ENCODE peak calls at places on chromosome 12, in seven cellular contexts. M is mucosa of descending colon; Z is erythroblast; I is Caki2; C is hippocampal formation; R is mucosa of gallbladder; K is activated gamma-delta T cell treated with anti-CD3 and anti-CD28 coated beads, Interleukin-2, amount 50 U/mL, for 16 hours. G is an unnamed sample.

GRCh38 chr12:53145383-53145782 is 35.1 kb upstream of the ZNF740 start:
- DNase-seq in I (no peak), Z (no peak), C (no peak), M (no peak), R (no peak), K (no peak), G (no peak)

GRCh38 chr12:126219654-126220279 is 1154.5 kb downstream of the AACS start:
- DNase-seq in K (no peak), Z (no peak), M (no peak), C (no peak), R (no peak), I (no peak), G (no peak)

GRCh38 chr12:132460571-132460970 is 29.4 kb upstream of the FBRSL1 start:
- DNase-seq in M (peak), R (no peak), Z (no peak), K (no peak), C (no peak), I (no peak), G (no peak)

GRCh38 chr12:49088932-49089330 is 5.7 kb downstream of the DHH start:
- DNase-seq in R (no peak), C (no peak), I (no peak), M (no peak), Z (no peak), K (no peak), G (no peak)

GRCh38 chr12:11513288-11513687 is 117.9 kb upstream of the PRB2 start:
- DNase-seq in I (no peak), Z (no peak), K (no peak), R (no peak), C (no peak), M (no peak), G (peak)

GRCh38 chr12:6773662-6774351 is 1.5 kb downstream of the LAG3 start:
- DNase-seq in C (no peak), M (no peak), K (peak), R (no peak), I (no peak), Z (no peak), G (no peak)

GRCh38 chr12:989751-990278 is 1.2 kb upstream of the ERC1 start:
- DNase-seq in K (no peak), I (peak), R (no peak), C (no peak), Z (peak), M (no peak), G (peak)

GRCh38 chr12:104877107-104877705 is 80.9 kb downstream of the SLC41A2 start:
- DNase-seq in R (peak), C (no peak), M (no peak), Z (peak), K (no peak), I (peak), G (peak)

GRCh38 chr12:31591308-31591901 is 469 bp upstream of the DENND5B start:
- DNase-seq in I (peak), M (no peak), R (peak), C (no peak), K (no peak), Z (peak), G (no peak)

GRCh38 chr12:53048033-53048779 is 1.7 kb upstream of the TNS2 start:
- DNase-seq in M (peak), K (no peak), Z (no peak), C (peak), R (peak), I (peak), G (no peak)

GRCh38 chr12:2396448-2396871 is 343.7 kb downstream of the CACNA1C start:
- DNase-seq in I (no peak), R (peak), K (no peak), M (no peak), Z (no peak), C (no peak), G (no peak)

GRCh38 chr12:66066071-66066928 is 64.2 kb downstream of the LLPH start:
- DNase-seq in I (peak), M (no peak), Z (no peak), C (no peak), R (no peak), K (no peak), G (peak)

GRCh38 chr12:108457006-108457733 is 57.9 kb upstream of the FICD start:
- DNase-seq in C (no peak), K (no peak), R (peak), M (no peak), Z (peak), I (peak), G (peak)

GRCh38 chr12:131990980-131991305 is 41.2 kb downstream of the EP400 start:
- DNase-seq in I (no peak), R (no peak), M (no peak), Z (no peak), K (no peak), C (no peak), G (no peak)

GRCh38 chr12:47949441-47950341 is 13.7 kb upstream of the TMEM106C start:
- DNase-seq in K (no peak), M (peak), Z (peak), R (peak), I (peak), C (peak), G (peak)

GRCh38 chr12:27176765-27177164 is 67.3 kb upstream of the STK38L start:
- DNase-seq in C (no peak), I (no peak), K (no peak), Z (no peak), M (no peak), R (no peak), G (no peak)

GRCh38 chr12:57893460-57894353 is 47.2 kb upstream of the CTDSP2 start:
- DNase-seq in K (no peak), I (no peak), M (peak), C (peak), R (peak), Z (peak), G (peak)

GRCh38 chr12:94322346-94322745 is 137.3 kb downstream of the CEP83 start:
- DNase-seq in I (no peak), Z (no peak), R (no peak), C (no peak), K (no peak), M (no peak), G (no peak)

GRCh38 chr12:18467636-18468520 is 206.6 kb downstream of the PIK3C2G start:
- DNase-seq in M (no peak), K (no peak), C (no peak), R (no peak), Z (no peak), I (no peak), G (no peak)

GRCh38 chr12:3122841-3123678 is 45.9 kb downstream of the TSPAN9 start:
- DNase-seq in Z (no peak), R (peak), C (no peak), K (no peak), M (no peak), I (no peak), G (no peak)

GRCh38 chr12:121214855-121215745 is 5.2 kb downstream of the P2RX4 start:
- DNase-seq in M (no peak), Z (no peak), K (no peak), C (no peak), R (peak), I (peak), G (peak)